ENCODE peak calls at places on chromosome 6, in ten cellular contexts. I is SW480; O is D341Med; E is Caco-2; B is psoas muscle; X is NCI-H2081; G is Right ventricle myocardium superior; R is endothelial cell; S is stimulated activated effector memory CD8-positive, alpha-beta T cell treated with anti-CD3 and anti-CD28 coated beads, Interleukin-12 subunit alpha, Interleukin-12 subunit beta, amount 100 ng/mL, for 72 hours; M is stromal cell of bone marrow. C is an unnamed sample.

GRCh38 chr6:26020983-26021349 is 58.4 kb downstream of the TRIM38 start:
- DNase-seq in I (peak; percentile 61), O (no peak), E (peak; percentile 70), B (peak; percentile 78), X (peak; percentile 76), G (peak; percentile 78), R (peak; percentile 61), S (peak; percentile 82), M (no peak), C (peak; percentile 63)

GRCh38 chr6:137095093-137095492 is 50.3 kb upstream of the IL20RA start:
- DNase-seq in I (no peak), O (no peak), E (no peak), B (no peak), X (no peak), G (no peak), R (no peak), S (no peak), M (no peak), C (no peak)

GRCh38 chr6:37516920-37517405 is 17.3 kb upstream of the CCDC167 start:
- DNase-seq in I (no peak), O (no peak), E (no peak), B (no peak), X (no peak), G (no peak), R (no peak), S (no peak), M (no peak), C (no peak)

GRCh38 chr6:33172307-33173227 is 19.7 kb downstream of the COL11A2 start:
- DNase-seq in I (peak; percentile 23), O (peak; percentile 67), E (peak; percentile 27), B (peak; percentile 30), X (no peak), G (no peak), R (peak; percentile 41), S (no peak), M (no peak), C (peak; percentile 69)

GRCh38 chr6:36888654-36889481 is 3.1 kb downstream of the C6orf89 start:
- DNase-seq in I (no peak), O (no peak), E (no peak), B (no peak), X (no peak), G (no peak), R (no peak), S (no peak), M (no peak), C (no peak)

GRCh38 chr6:137266032-137266586 is 46.9 kb upstream of the IFNGR1 start:
- DNase-seq in I (no peak), O (peak; percentile 62), E (no peak), B (no peak), X (no peak), G (no peak), R (no peak), S (no peak), M (no peak), C (no peak)

GRCh38 chr6:122289721-122290501 is 109.5 kb upstream of the HSF2 start:
- DNase-seq in I (peak; percentile 10), O (no peak), E (no peak), B (no peak), X (peak; percentile 73), G (no peak), R (peak; percentile 4), S (no peak), M (peak; percentile 34), C (peak; percentile 11)

GRCh38 chr6:28497893-28498292 is 17.7 kb downstream of the GPX6 start:
- DNase-seq in I (no peak), O (no peak), E (no peak), B (no peak), X (no peak), G (no peak), R (no peak), S (no peak), M (no peak), C (no peak)

GRCh38 chr6:39370021-39370420 is 47.5 kb upstream of the KCNK16 start:
- DNase-seq in I (no peak), O (no peak), E (no peak), B (no peak), X (no peak), G (no peak), R (no peak), S (no peak), M (no peak), C (no peak)